ENCODE peak calls at places on chromosome 19, in nine cellular contexts. One of them, this sample, is unnamed.

GRCh38 chr19:34350161-34350561 is 14.8 kb upstream of the GPI start:
- DNase-seq in body of pancreas: no peak
- DNase-seq in transverse colon: no peak
- DNase-seq in ovary: no peak
- DNase-seq in heart left ventricle: no peak
- DNase-seq in adrenal gland: peak; percentile 12
- DNase-seq in Peyer's patch: peak; percentile 53
- DNase-seq in A549: no peak
- DNase-seq in tibial nerve: no peak
- DNase-seq in this sample: no peak

GRCh38 chr19:41296323-41296935 is 13.5 kb upstream of the CCDC97 start:
- DNase-seq in body of pancreas: no peak
- DNase-seq in transverse colon: peak; percentile 31
- DNase-seq in ovary: no peak
- DNase-seq in heart left ventricle: no peak
- DNase-seq in adrenal gland: no peak
- DNase-seq in Peyer's patch: no peak
- DNase-seq in A549: no peak
- DNase-seq in tibial nerve: no peak
- DNase-seq in this sample: no peak

GRCh38 chr19:10291554-10292205 is 1.9 kb downstream of the ICAM5 start:
- DNase-seq in body of pancreas: no peak
- DNase-seq in transverse colon: no peak
- DNase-seq in ovary: no peak
- DNase-seq in heart left ventricle: no peak
- DNase-seq in adrenal gland: no peak
- DNase-seq in Peyer's patch: no peak
- DNase-seq in A549: no peak
- DNase-seq in tibial nerve: no peak
- DNase-seq in this sample: no peak

GRCh38 chr19:45171211-45171623 is 6.8 kb downstream of the TRAPPC6A start:
- DNase-seq in body of pancreas: no peak
- DNase-seq in transverse colon: no peak
- DNase-seq in ovary: no peak
- DNase-seq in heart left ventricle: no peak
- DNase-seq in adrenal gland: no peak
- DNase-seq in Peyer's patch: no peak
- DNase-seq in A549: no peak
- DNase-seq in tibial nerve: no peak
- DNase-seq in this sample: no peak

GRCh38 chr19:9584073-9584833 is at the start of gene ZNF121:
- DNase-seq in body of pancreas: peak; percentile 82
- DNase-seq in transverse colon: peak; percentile 88
- DNase-seq in ovary: peak; percentile 80
- DNase-seq in heart left ventricle: peak; percentile 87
- DNase-seq in adrenal gland: peak; percentile 77
- DNase-seq in Peyer's patch: peak; percentile 81
- DNase-seq in A549: peak; percentile 83
- DNase-seq in tibial nerve: peak; percentile 64
- DNase-seq in this sample: peak; percentile 85

GRCh38 chr19:18319591-18320135 is 3.2 kb downstream of the LSM4 start:
- DNase-seq in body of pancreas: peak; percentile 37
- DNase-seq in transverse colon: peak; percentile 89
- DNase-seq in ovary: no peak
- DNase-seq in heart left ventricle: no peak
- DNase-seq in adrenal gland: no peak
- DNase-seq in Peyer's patch: no peak
- DNase-seq in A549: no peak
- DNase-seq in tibial nerve: no peak
- DNase-seq in this sample: no peak

GRCh38 chr19:40689339-40690049 is 957 bp downstream of the NUMBL start:
- DNase-seq in body of pancreas: peak; percentile 15
- DNase-seq in transverse colon: no peak
- DNase-seq in ovary: peak; percentile 43
- DNase-seq in heart left ventricle: peak; percentile 44
- DNase-seq in adrenal gland: no peak
- DNase-seq in Peyer's patch: peak; percentile 58
- DNase-seq in A549: no peak
- DNase-seq in tibial nerve: no peak
- DNase-seq in this sample: no peak

GRCh38 chr19:9407827-9408226 is 27.5 kb downstream of the ZNF266 start:
- DNase-seq in body of pancreas: no peak
- DNase-seq in transverse colon: no peak
- DNase-seq in ovary: no peak
- DNase-seq in heart left ventricle: no peak
- DNase-seq in adrenal gland: no peak
- DNase-seq in Peyer's patch: no peak
- DNase-seq in A549: no peak
- DNase-seq in tibial nerve: no peak
- DNase-seq in this sample: no peak

GRCh38 chr19:1874554-1875185 is 10.6 kb downstream of the ABHD17A start:
- DNase-seq in body of pancreas: peak; percentile 24
- DNase-seq in transverse colon: no peak
- DNase-seq in ovary: no peak
- DNase-seq in heart left ventricle: no peak
- DNase-seq in adrenal gland: peak; percentile 23
- DNase-seq in Peyer's patch: no peak
- DNase-seq in A549: no peak
- DNase-seq in tibial nerve: no peak
- DNase-seq in this sample: no peak

GRCh38 chr19:41912899-41913475 is 15.3 kb downstream of the ERFL start:
- DNase-seq in body of pancreas: no peak
- DNase-seq in transverse colon: no peak
- DNase-seq in ovary: no peak
- DNase-seq in heart left ventricle: no peak
- DNase-seq in adrenal gland: no peak
- DNase-seq in Peyer's patch: no peak
- DNase-seq in A549: no peak
- DNase-seq in tibial nerve: no peak
- DNase-seq in this sample: no peak

GRCh38 chr19:19119325-19120237 is 18.7 kb downstream of the TMEM161A start:
- DNase-seq in body of pancreas: no peak
- DNase-seq in transverse colon: no peak
- DNase-seq in ovary: no peak
- DNase-seq in heart left ventricle: no peak
- DNase-seq in adrenal gland: no peak
- DNase-seq in Peyer's patch: no peak
- DNase-seq in A549: no peak
- DNase-seq in tibial nerve: no peak
- DNase-seq in this sample: no peak

GRCh38 chr19:38674388-38675133 is 27.1 kb downstream of the ACTN4 start:
- DNase-seq in body of pancreas: no peak
- DNase-seq in transverse colon: no peak
- DNase-seq in ovary: no peak
- DNase-seq in heart left ventricle: no peak
- DNase-seq in adrenal gland: peak; percentile 86
- DNase-seq in Peyer's patch: no peak
- DNase-seq in A549: no peak
- DNase-seq in tibial nerve: no peak
- DNase-seq in this sample: no peak

GRCh38 chr19:38676878-38677646 is 29.6 kb downstream of the ACTN4 start:
- DNase-seq in body of pancreas: no peak
- DNase-seq in transverse colon: no peak
- DNase-seq in ovary: no peak
- DNase-seq in heart left ventricle: no peak
- DNase-seq in adrenal gland: no peak
- DNase-seq in Peyer's patch: no peak
- DNase-seq in A549: no peak
- DNase-seq in tibial nerve: no peak
- DNase-seq in this sample: no peak

GRCh38 chr19:38675611-38676010 is 28.2 kb downstream of the ACTN4 start:
- DNase-seq in body of pancreas: no peak
- DNase-seq in transverse colon: no peak
- DNase-seq in ovary: no peak
- DNase-seq in heart left ventricle: no peak
- DNase-seq in adrenal gland: no peak
- DNase-seq in Peyer's patch: no peak
- DNase-seq in A549: no peak
- DNase-seq in tibial nerve: no peak
- DNase-seq in this sample: no peak

GRCh38 chr19:38678217-38678890 is 30.9 kb downstream of the ACTN4 start:
- DNase-seq in body of pancreas: no peak
- DNase-seq in transverse colon: no peak
- DNase-seq in ovary: no peak
- DNase-seq in heart left ventricle: no peak
- DNase-seq in adrenal gland: no peak
- DNase-seq in Peyer's patch: no peak
- DNase-seq in A549: no peak
- DNase-seq in tibial nerve: no peak
- DNase-seq in this sample: no peak

DNA sequence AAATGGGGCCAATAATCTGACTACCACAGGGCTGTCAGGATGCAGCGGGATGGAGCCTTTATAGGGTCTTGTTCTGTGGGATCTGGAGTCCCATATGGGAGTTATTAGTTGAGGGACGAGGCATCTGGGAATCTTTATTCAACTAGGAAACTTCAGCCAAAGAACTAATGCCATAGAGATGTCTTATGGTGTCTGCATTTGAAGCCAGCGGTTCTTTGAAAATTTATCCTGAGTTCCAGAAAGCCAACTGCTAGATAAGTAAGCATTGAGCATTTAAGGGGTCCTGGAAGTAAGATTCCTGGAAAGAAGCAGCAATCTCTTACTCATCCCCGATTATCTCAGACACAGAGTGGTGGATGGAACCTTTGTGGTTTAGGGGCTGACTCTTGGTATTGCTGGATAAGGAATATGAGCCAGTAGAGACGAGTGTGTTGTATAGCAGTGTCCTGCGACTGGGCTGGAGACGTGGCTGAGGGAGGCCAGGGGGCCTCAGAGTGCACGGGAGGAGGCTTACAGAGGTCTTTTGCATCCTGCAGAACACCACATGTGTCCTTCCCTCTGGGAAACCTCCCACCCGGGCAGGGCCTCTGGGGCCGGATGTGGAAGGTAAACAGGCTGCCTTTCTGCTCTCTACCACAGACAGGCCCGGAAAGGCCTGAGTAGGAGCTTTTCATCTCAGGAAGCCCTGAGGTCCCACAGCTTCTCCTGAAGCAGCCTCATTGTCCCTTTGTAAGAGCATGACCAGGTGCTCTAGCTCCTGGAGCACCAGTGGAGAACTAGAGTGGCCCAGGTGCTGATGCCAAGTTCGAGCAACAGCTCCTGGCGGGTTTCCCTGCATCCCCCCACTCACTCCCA is 28.8 kb downstream of the ACTN4 start:
- DNase-seq in body of pancreas: no peak
- DNase-seq in transverse colon: no peak
- DNase-seq in ovary: peak; percentile 57
- DNase-seq in heart left ventricle: peak; percentile 65
- DNase-seq in adrenal gland: no peak
- DNase-seq in Peyer's patch: no peak
- DNase-seq in A549: no peak
- DNase-seq in tibial nerve: no peak
- DNase-seq in this sample: no peak
- H3K4me3 ChIP-seq in body of pancreas: no peak overlapping the region
- H3K4me3 ChIP-seq in transverse colon: no peak overlapping the region
- H3K4me3 ChIP-seq in ovary: no peak overlapping the region
- H3K4me3 ChIP-seq in heart left ventricle: no peak overlapping the region
- H3K4me3 ChIP-seq in adrenal gland: no peak overlapping the region
- H3K4me3 ChIP-seq in Peyer's patch: no peak overlapping the region
- H3K4me3 ChIP-seq in A549: no peak overlapping the region
- H3K4me3 ChIP-seq in tibial nerve: no peak overlapping the region
- H3K4me3 ChIP-seq in this sample: no peak overlapping the region

GRCh38 chr19:633068-633785 is at the start of gene POLRMT:
- DNase-seq in body of pancreas: peak; percentile 99
- DNase-seq in transverse colon: peak; percentile 98
- DNase-seq in ovary: peak; percentile 98
- DNase-seq in heart left ventricle: peak; percentile 98
- DNase-seq in adrenal gland: peak; percentile 99
- DNase-seq in Peyer's patch: peak; percentile 98
- DNase-seq in A549: peak; percentile 97
- DNase-seq in tibial nerve: peak; percentile 98
- DNase-seq in this sample: no peak
- TF ChIP-seq POLR2A in body of pancreas: peak; percentile 29
- TF ChIP-seq POLR2A in transverse colon: no peak
- TF ChIP-seq POLR2A in ovary: no peak
- TF ChIP-seq POLR2A in heart left ventricle: peak; percentile 36
- TF ChIP-seq POLR2A in adrenal gland: peak; percentile 31
- TF ChIP-seq POLR2A in Peyer's patch: peak; percentile 35
- TF ChIP-seq POLR2A in A549: peak; percentile 45
- TF ChIP-seq POLR2A in tibial nerve: peak; percentile 52
- TF ChIP-seq POLR2A in this sample: no peak

GRCh38 chr19:31256601-31256990 is 92.6 kb downstream of the TSHZ3 start:
- DNase-seq in body of pancreas: no peak
- DNase-seq in transverse colon: no peak
- DNase-seq in ovary: no peak
- DNase-seq in heart left ventricle: no peak
- DNase-seq in adrenal gland: no peak
- DNase-seq in Peyer's patch: no peak
- DNase-seq in A549: no peak
- DNase-seq in tibial nerve: no peak
- DNase-seq in this sample: no peak
- H3K9me3 ChIP-seq in body of pancreas: no peaks in the 10 kb centered on the region
- H3K9me3 ChIP-seq in transverse colon: no peaks in the 10 kb centered on the region
- H3K9me3 ChIP-seq in ovary: no peaks in the 10 kb centered on the region
- H3K9me3 ChIP-seq in heart left ventricle: no peaks in the 10 kb centered on the region
- H3K9me3 ChIP-seq in adrenal gland: no peaks in the 10 kb centered on the region
- H3K9me3 ChIP-seq in Peyer's patch: no peaks in the 10 kb centered on the region
- H3K9me3 ChIP-seq in A549: peaks cover 38% of the 10 kb centered on the region
- H3K9me3 ChIP-seq in tibial nerve: no peaks in the 10 kb centered on the region
- H3K9me3 ChIP-seq in this sample: no peaks in the 10 kb centered on the region

GRCh38 chr19:16447015-16447384 is 24.8 kb downstream of the EPS15L1 start:
- DNase-seq in body of pancreas: peak; percentile 72
- DNase-seq in transverse colon: peak; percentile 50
- DNase-seq in ovary: peak; percentile 84
- DNase-seq in heart left ventricle: peak; percentile 80
- DNase-seq in adrenal gland: peak; percentile 83
- DNase-seq in Peyer's patch: peak; percentile 89
- DNase-seq in A549: no peak
- DNase-seq in tibial nerve: peak; percentile 78
- DNase-seq in this sample: no peak
- H3K4me3 ChIP-seq in body of pancreas: no peak overlapping the region
- H3K4me3 ChIP-seq in transverse colon: no peak overlapping the region
- H3K4me3 ChIP-seq in ovary: no peak overlapping the region
- H3K4me3 ChIP-seq in heart left ventricle: no peak overlapping the region
- H3K4me3 ChIP-seq in adrenal gland: no peak overlapping the region
- H3K4me3 ChIP-seq in Peyer's patch: no peak overlapping the region
- H3K4me3 ChIP-seq in A549: no peak overlapping the region
- H3K4me3 ChIP-seq in tibial nerve: no peak overlapping the region
- H3K4me3 ChIP-seq in this sample: no peak overlapping the region

DNA sequence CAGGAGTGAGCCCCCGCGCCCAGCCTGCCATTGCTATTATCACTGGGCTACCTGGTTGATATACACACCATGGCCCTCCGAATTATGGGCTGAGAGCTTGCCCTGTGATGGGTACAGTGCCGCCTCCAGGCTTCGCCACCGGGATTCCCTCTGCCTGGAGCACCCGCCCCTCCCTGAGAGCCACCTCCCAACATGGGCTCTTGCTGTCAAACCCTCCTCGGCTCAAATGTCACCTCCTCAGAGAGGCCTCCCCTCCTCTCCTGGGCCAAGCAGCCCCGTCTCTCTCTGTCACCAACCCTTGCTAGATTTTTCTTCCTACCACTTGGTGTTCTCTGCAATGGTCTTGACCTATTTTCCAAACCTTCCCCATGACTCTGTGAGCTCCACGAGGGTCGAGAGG is 12.2 kb upstream of the TLE2 start:
- DNase-seq in body of pancreas: no peak
- DNase-seq in transverse colon: no peak
- DNase-seq in ovary: no peak
- DNase-seq in heart left ventricle: no peak
- DNase-seq in adrenal gland: no peak
- DNase-seq in Peyer's patch: no peak
- DNase-seq in A549: no peak
- DNase-seq in tibial nerve: no peak
- DNase-seq in this sample: no peak
- TF ChIP-seq POLR2A in body of pancreas: no peak
- TF ChIP-seq POLR2A in transverse colon: no peak
- TF ChIP-seq POLR2A in ovary: no peak
- TF ChIP-seq POLR2A in heart left ventricle: no peak
- TF ChIP-seq POLR2A in adrenal gland: no peak
- TF ChIP-seq POLR2A in Peyer's patch: no peak
- TF ChIP-seq POLR2A in A549: no peak
- TF ChIP-seq POLR2A in tibial nerve: no peak
- TF ChIP-seq POLR2A in this sample: no peak